ENCODE peak calls at places on chromosome 10, in five cellular contexts. One of them, this sample, is unnamed.

GRCh38 chr10:22228943-22229755 is 11.3 kb upstream of the EBLN1 start:
- DNase-seq in progenitor cell of endocrine pancreas: peak; percentile 83
- DNase-seq in nephron progenitor cell: peak; percentile 88
- DNase-seq in keratinocyte: peak; percentile 46
- DNase-seq in GM12865: peak; percentile 92
- DNase-seq in this sample: peak; percentile 38

GRCh38 chr10:14074062-14074884 is 256.5 kb downstream of the FRMD4A start:
- DNase-seq in GM12865: no peak
- DNase-seq in progenitor cell of endocrine pancreas: no peak
- DNase-seq in nephron progenitor cell: no peak
- DNase-seq in keratinocyte: peak; percentile 98
- DNase-seq in this sample: no peak

GRCh38 chr10:178208-178607 is 43.0 kb downstream of the ZMYND11 start:
- DNase-seq in nephron progenitor cell: no peak
- DNase-seq in keratinocyte: no peak
- DNase-seq in progenitor cell of endocrine pancreas: no peak
- DNase-seq in GM12865: peak; percentile 20
- DNase-seq in this sample: no peak

GRCh38 chr10:22229756-22230330 is 12.0 kb upstream of the EBLN1 start:
- DNase-seq in nephron progenitor cell: no peak
- DNase-seq in keratinocyte: no peak
- DNase-seq in GM12865: no peak
- DNase-seq in progenitor cell of endocrine pancreas: no peak
- DNase-seq in this sample: no peak

GRCh38 chr10:79190740-79191261 is 122.0 kb downstream of the ZMIZ1 start:
- DNase-seq in keratinocyte: no peak
- DNase-seq in progenitor cell of endocrine pancreas: no peak
- DNase-seq in nephron progenitor cell: no peak
- DNase-seq in GM12865: no peak
- DNase-seq in this sample: no peak

GRCh38 chr10:97278491-97278989 is 13.9 kb downstream of the ARHGAP19 start:
- DNase-seq in keratinocyte: peak; percentile 7
- DNase-seq in nephron progenitor cell: no peak
- DNase-seq in progenitor cell of endocrine pancreas: no peak
- DNase-seq in GM12865: peak; percentile 57
- DNase-seq in this sample: no peak

GRCh38 chr10:13837966-13838365 is 251.2 kb downstream of the PRPF18 start:
- DNase-seq in keratinocyte: no peak
- DNase-seq in GM12865: no peak
- DNase-seq in progenitor cell of endocrine pancreas: no peak
- DNase-seq in nephron progenitor cell: no peak
- DNase-seq in this sample: no peak

GRCh38 chr10:82558208-82558607 is 683.2 kb downstream of the NRG3 start:
- DNase-seq in keratinocyte: no peak
- DNase-seq in progenitor cell of endocrine pancreas: no peak
- DNase-seq in GM12865: no peak
- DNase-seq in nephron progenitor cell: no peak
- DNase-seq in this sample: no peak

GRCh38 chr10:34598972-34599371 is 216.1 kb downstream of the PARD3 start:
- DNase-seq in progenitor cell of endocrine pancreas: no peak
- DNase-seq in GM12865: no peak
- DNase-seq in keratinocyte: no peak
- DNase-seq in nephron progenitor cell: no peak
- DNase-seq in this sample: no peak

GRCh38 chr10:108490931-108491330 is 1326.4 kb upstream of the SORCS1 start:
- DNase-seq in nephron progenitor cell: no peak
- DNase-seq in keratinocyte: no peak
- DNase-seq in progenitor cell of endocrine pancreas: no peak
- DNase-seq in GM12865: no peak
- DNase-seq in this sample: no peak

GRCh38 chr10:59905066-59905734 is 1.2 kb downstream of the CCDC6 start:
- DNase-seq in nephron progenitor cell: peak; percentile 46
- DNase-seq in GM12865: peak; percentile 82
- DNase-seq in keratinocyte: no peak
- DNase-seq in progenitor cell of endocrine pancreas: peak; percentile 26
- DNase-seq in this sample: no peak

GRCh38 chr10:97861351-97861750 is 11.7 kb downstream of the GOLGA7B start:
- DNase-seq in keratinocyte: no peak
- DNase-seq in GM12865: no peak
- DNase-seq in progenitor cell of endocrine pancreas: no peak
- DNase-seq in nephron progenitor cell: no peak
- DNase-seq in this sample: no peak

GRCh38 chr10:119353438-119353837 is 146.1 kb downstream of the GRK5 start:
- DNase-seq in progenitor cell of endocrine pancreas: no peak
- DNase-seq in nephron progenitor cell: no peak
- DNase-seq in keratinocyte: no peak
- DNase-seq in GM12865: no peak
- DNase-seq in this sample: no peak

GRCh38 chr10:114486938-114487814 is 82.9 kb upstream of the AFAP1L2 start:
- DNase-seq in nephron progenitor cell: no peak
- DNase-seq in keratinocyte: no peak
- DNase-seq in GM12865: no peak
- DNase-seq in progenitor cell of endocrine pancreas: no peak
- DNase-seq in this sample: no peak

GRCh38 chr10:79488303-79488702 is 24.0 kb upstream of the EIF5AL1 start:
- DNase-seq in GM12865: no peak
- DNase-seq in nephron progenitor cell: no peak
- DNase-seq in keratinocyte: peak; percentile 23
- DNase-seq in progenitor cell of endocrine pancreas: no peak
- DNase-seq in this sample: no peak

GRCh38 chr10:34168429-34168828 is 646.7 kb downstream of the PARD3 start:
- DNase-seq in GM12865: no peak
- DNase-seq in progenitor cell of endocrine pancreas: no peak
- DNase-seq in keratinocyte: no peak
- DNase-seq in nephron progenitor cell: no peak
- DNase-seq in this sample: no peak

GRCh38 chr10:74103560-74104248 is 46.9 kb downstream of the AP3M1 start:
- DNase-seq in GM12865: peak; percentile 50
- DNase-seq in keratinocyte: no peak
- DNase-seq in nephron progenitor cell: no peak
- DNase-seq in progenitor cell of endocrine pancreas: no peak
- DNase-seq in this sample: no peak

GRCh38 chr10:32204606-32205005 is 142.4 kb downstream of the EPC1 start:
- DNase-seq in nephron progenitor cell: no peak
- DNase-seq in progenitor cell of endocrine pancreas: no peak
- DNase-seq in GM12865: no peak
- DNase-seq in keratinocyte: no peak
- DNase-seq in this sample: no peak

GRCh38 chr10:113267616-113268015 is 285.2 kb upstream of the HABP2 start:
- DNase-seq in nephron progenitor cell: no peak
- DNase-seq in progenitor cell of endocrine pancreas: no peak
- DNase-seq in keratinocyte: no peak
- DNase-seq in GM12865: no peak
- DNase-seq in this sample: no peak

GRCh38 chr10:13453896-13454295 is 74.9 kb downstream of the BEND7 start:
- DNase-seq in nephron progenitor cell: no peak
- DNase-seq in progenitor cell of endocrine pancreas: no peak
- DNase-seq in GM12865: peak; percentile 9
- DNase-seq in keratinocyte: no peak
- DNase-seq in this sample: no peak

GRCh38 chr10:70296406-70296899 is 12.6 kb upstream of the NPFFR1 start:
- DNase-seq in GM12865: no peak
- DNase-seq in nephron progenitor cell: no peak
- DNase-seq in keratinocyte: no peak
- DNase-seq in progenitor cell of endocrine pancreas: no peak
- DNase-seq in this sample: no peak

GRCh38 chr10:71939304-71939703 is 24.9 kb upstream of the CHST3 start:
- DNase-seq in nephron progenitor cell: no peak
- DNase-seq in keratinocyte: no peak
- DNase-seq in progenitor cell of endocrine pancreas: no peak
- DNase-seq in GM12865: peak; percentile 25
- DNase-seq in this sample: no peak

GRCh38 chr10:31683682-31684081 is 244.9 kb downstream of the ARHGAP12 start:
- DNase-seq in progenitor cell of endocrine pancreas: no peak
- DNase-seq in nephron progenitor cell: no peak
- DNase-seq in GM12865: no peak
- DNase-seq in keratinocyte: no peak
- DNase-seq in this sample: no peak

GRCh38 chr10:75547391-75548298 is 116.2 kb downstream of the LRMDA start:
- DNase-seq in GM12865: peak; percentile 57
- DNase-seq in progenitor cell of endocrine pancreas: no peak
- DNase-seq in nephron progenitor cell: no peak
- DNase-seq in keratinocyte: no peak
- DNase-seq in this sample: no peak

GRCh38 chr10:122560279-122560804 is at the start of gene DMBT1:
- DNase-seq in nephron progenitor cell: no peak
- DNase-seq in progenitor cell of endocrine pancreas: no peak
- DNase-seq in GM12865: no peak
- DNase-seq in keratinocyte: no peak
- DNase-seq in this sample: no peak

GRCh38 chr10:122559228-122559627 is 1.3 kb upstream of the DMBT1 start:
- DNase-seq in keratinocyte: no peak
- DNase-seq in nephron progenitor cell: no peak
- DNase-seq in progenitor cell of endocrine pancreas: no peak
- DNase-seq in GM12865: no peak
- DNase-seq in this sample: no peak

GRCh38 chr10:122561212-122561611 is 658 bp downstream of the DMBT1 start:
- DNase-seq in GM12865: no peak
- DNase-seq in progenitor cell of endocrine pancreas: no peak
- DNase-seq in nephron progenitor cell: no peak
- DNase-seq in keratinocyte: no peak
- DNase-seq in this sample: no peak

GRCh38 chr10:122557516-122557915 is 3.0 kb upstream of the DMBT1 start:
- DNase-seq in progenitor cell of endocrine pancreas: no peak
- DNase-seq in keratinocyte: no peak
- DNase-seq in nephron progenitor cell: no peak
- DNase-seq in GM12865: no peak
- DNase-seq in this sample: no peak

DNA sequence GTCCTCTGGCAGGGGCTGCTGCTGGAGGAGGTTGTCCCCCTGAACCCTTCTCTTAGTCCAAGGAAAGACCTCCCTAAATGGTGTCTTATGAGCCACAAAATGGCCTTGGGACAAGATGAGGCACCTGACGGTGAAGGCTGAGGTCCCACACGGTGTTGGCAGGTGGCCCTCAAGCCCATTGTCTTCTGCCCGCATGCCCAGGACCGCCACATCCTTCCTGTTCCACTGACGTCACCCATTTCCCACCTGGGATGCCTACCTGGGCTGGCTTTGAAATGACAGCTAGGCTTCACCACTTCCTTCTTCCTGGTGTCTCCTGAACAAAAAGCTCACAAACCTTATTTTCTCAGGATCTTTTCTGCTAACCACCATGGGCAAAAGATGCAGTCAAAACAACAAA is 2.1 kb upstream of the DMBT1 start:
- DNase-seq in keratinocyte: no peak
- DNase-seq in nephron progenitor cell: no peak
- DNase-seq in GM12865: no peak
- DNase-seq in progenitor cell of endocrine pancreas: no peak
- DNase-seq in this sample: no peak
- TF ChIP-seq CTCF in keratinocyte: no peak
- TF ChIP-seq CTCF in nephron progenitor cell: no peak
- TF ChIP-seq CTCF in GM12865: no peak
- TF ChIP-seq CTCF in progenitor cell of endocrine pancreas: no peak
- TF ChIP-seq CTCF in this sample: no peak

GRCh38 chr10:25174461-25175230 is at the start of gene GPR158:
- DNase-seq in progenitor cell of endocrine pancreas: peak; percentile 86
- DNase-seq in GM12865: peak; percentile 65
- DNase-seq in nephron progenitor cell: peak; percentile 96
- DNase-seq in keratinocyte: peak; percentile 35
- DNase-seq in this sample: peak; percentile 66
- TF ChIP-seq CTCF in progenitor cell of endocrine pancreas: no peak
- TF ChIP-seq CTCF in GM12865: no peak
- TF ChIP-seq CTCF in nephron progenitor cell: no peak
- TF ChIP-seq CTCF in keratinocyte: no peak
- TF ChIP-seq CTCF in this sample: no peak

GRCh38 chr10:35611750-35612149 is 6.6 kb downstream of the GJD4 start:
- DNase-seq in nephron progenitor cell: no peak
- DNase-seq in keratinocyte: no peak
- DNase-seq in progenitor cell of endocrine pancreas: no peak
- DNase-seq in GM12865: no peak
- DNase-seq in this sample: no peak
- TF ChIP-seq CTCF in nephron progenitor cell: no peak
- TF ChIP-seq CTCF in keratinocyte: no peak
- TF ChIP-seq CTCF in progenitor cell of endocrine pancreas: peak; percentile 8
- TF ChIP-seq CTCF in GM12865: no peak
- TF ChIP-seq CTCF in this sample: peak; percentile 32

GRCh38 chr10:18658992-18659783 is at the start of gene ARL5B:
- DNase-seq in nephron progenitor cell: peak; percentile 96
- DNase-seq in GM12865: peak; percentile 98
- DNase-seq in progenitor cell of endocrine pancreas: peak; percentile 90
- DNase-seq in keratinocyte: peak; percentile 66
- DNase-seq in this sample: peak; percentile 92
- TF ChIP-seq CTCF in nephron progenitor cell: no peak
- TF ChIP-seq CTCF in GM12865: no peak
- TF ChIP-seq CTCF in progenitor cell of endocrine pancreas: no peak
- TF ChIP-seq CTCF in keratinocyte: no peak
- TF ChIP-seq CTCF in this sample: no peak

GRCh38 chr10:87090779-87091178 is 3.9 kb downstream of the GLUD1 start:
- DNase-seq in progenitor cell of endocrine pancreas: no peak
- DNase-seq in GM12865: no peak
- DNase-seq in keratinocyte: no peak
- DNase-seq in nephron progenitor cell: no peak
- DNase-seq in this sample: no peak

GRCh38 chr10:87092356-87092860 is 2.2 kb downstream of the GLUD1 start:
- DNase-seq in nephron progenitor cell: no peak
- DNase-seq in GM12865: no peak
- DNase-seq in progenitor cell of endocrine pancreas: no peak
- DNase-seq in keratinocyte: no peak
- DNase-seq in this sample: no peak

GRCh38 chr10:87093461-87094372 is 926 bp downstream of the GLUD1 start:
- DNase-seq in GM12865: peak; percentile 80
- DNase-seq in progenitor cell of endocrine pancreas: peak; percentile 30
- DNase-seq in keratinocyte: no peak
- DNase-seq in nephron progenitor cell: peak; percentile 67
- DNase-seq in this sample: no peak

GRCh38 chr10:87094373-87095240 is at the start of the genes GLUD1 and SHLD2:
- DNase-seq in progenitor cell of endocrine pancreas: peak; percentile 79
- DNase-seq in keratinocyte: no peak
- DNase-seq in nephron progenitor cell: peak; percentile 87
- DNase-seq in GM12865: peak; percentile 98
- DNase-seq in this sample: peak; percentile 67

DNA sequence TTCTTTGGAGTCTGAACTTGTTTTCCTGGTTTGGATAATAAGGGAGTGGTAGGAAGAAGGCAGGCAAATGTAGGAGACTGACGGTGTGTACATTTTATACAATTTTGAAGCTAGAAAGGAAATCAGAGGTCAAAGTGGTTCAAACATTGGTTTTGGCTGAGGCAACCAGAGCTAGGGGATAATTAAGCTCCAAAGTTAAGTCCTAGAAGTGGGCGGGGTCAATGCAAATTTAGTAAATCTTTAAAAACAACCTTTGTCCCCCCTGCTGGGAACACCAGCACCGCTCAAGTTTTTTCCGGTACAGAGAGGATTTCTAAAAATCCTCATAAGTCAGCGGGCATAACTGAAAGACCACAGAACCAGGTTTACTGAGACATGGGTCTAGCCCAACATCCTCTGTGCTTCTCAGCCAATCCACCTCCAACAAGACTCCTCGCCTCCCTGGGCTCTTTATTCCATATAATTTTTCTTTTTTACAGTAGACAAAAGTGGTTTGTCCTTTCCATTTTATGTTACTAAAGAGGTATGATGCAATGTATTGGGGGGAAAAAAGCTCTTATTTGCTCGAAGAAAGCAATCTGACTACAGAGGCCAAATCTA is 1.7 kb downstream of the GLUD1 start:
- DNase-seq in progenitor cell of endocrine pancreas: no peak
- DNase-seq in nephron progenitor cell: no peak
- DNase-seq in GM12865: peak; percentile 54
- DNase-seq in keratinocyte: no peak
- DNase-seq in this sample: no peak
- TF ChIP-seq CTCF in progenitor cell of endocrine pancreas: no peak
- TF ChIP-seq CTCF in nephron progenitor cell: no peak
- TF ChIP-seq CTCF in GM12865: no peak
- TF ChIP-seq CTCF in keratinocyte: no peak
- TF ChIP-seq CTCF in this sample: no peak

This sample was measured in D721Med.